ENCODE peak calls at places on chromosome 15, in four cellular contexts. One of them, this sample, is unnamed.

GRCh38 chr15:72315706-72316370 is 4.1 kb downstream of the CELF6 start:
- DNase-seq in cardiac muscle cell: no peak
- DNase-seq in neural crest cell: no peak
- DNase-seq in NB4: no peak
- DNase-seq in this sample: no peak

GRCh38 chr15:48486228-48486627 is 155.0 kb downstream of the DUT start:
- DNase-seq in cardiac muscle cell: no peak
- DNase-seq in neural crest cell: no peak
- DNase-seq in NB4: no peak
- DNase-seq in this sample: no peak

GRCh38 chr15:98651581-98652220 is 3.4 kb downstream of the IGF1R start:
- DNase-seq in cardiac muscle cell: peak
- DNase-seq in neural crest cell: no peak
- DNase-seq in NB4: peak
- DNase-seq in this sample: no peak

GRCh38 chr15:90291679-90292356 is 26.3 kb downstream of the NGRN start:
- DNase-seq in cardiac muscle cell: peak
- DNase-seq in neural crest cell: no peak
- DNase-seq in NB4: peak
- DNase-seq in this sample: peak

GRCh38 chr15:38481113-38481512 is 27.2 kb downstream of the FAM98B start:
- DNase-seq in cardiac muscle cell: no peak
- DNase-seq in neural crest cell: no peak
- DNase-seq in NB4: no peak
- DNase-seq in this sample: no peak

GRCh38 chr15:92079047-92079446 is 225.5 kb downstream of the SLCO3A1 start:
- DNase-seq in cardiac muscle cell: no peak
- DNase-seq in neural crest cell: no peak
- DNase-seq in NB4: peak
- DNase-seq in this sample: no peak

GRCh38 chr15:59232476-59232875 is 25.8 kb downstream of the LDHAL6B start:
- DNase-seq in cardiac muscle cell: no peak
- DNase-seq in neural crest cell: no peak
- DNase-seq in NB4: no peak
- DNase-seq in this sample: no peak

GRCh38 chr15:100002091-100002620 is 268.9 kb upstream of the LYSMD4 start:
- DNase-seq in cardiac muscle cell: no peak
- DNase-seq in neural crest cell: peak
- DNase-seq in NB4: no peak
- DNase-seq in this sample: no peak

GRCh38 chr15:47794266-47794914 is 77.1 kb downstream of the SEMA6D start:
- DNase-seq in cardiac muscle cell: no peak
- DNase-seq in neural crest cell: no peak
- DNase-seq in NB4: no peak
- DNase-seq in this sample: no peak

GRCh38 chr15:60777558-60777957 is 298.6 kb upstream of the ICE2 start:
- DNase-seq in cardiac muscle cell: no peak
- DNase-seq in neural crest cell: no peak
- DNase-seq in NB4: no peak
- DNase-seq in this sample: no peak

GRCh38 chr15:56814429-56814828 is 81.1 kb upstream of the ZNF280D start:
- DNase-seq in cardiac muscle cell: no peak
- DNase-seq in neural crest cell: no peak
- DNase-seq in NB4: no peak
- DNase-seq in this sample: no peak
- TF ChIP-seq CTCF in cardiac muscle cell: no peak
- TF ChIP-seq CTCF in neural crest cell: no peak
- TF ChIP-seq CTCF in NB4: no peak
- TF ChIP-seq CTCF in this sample: no peak

GRCh38 chr15:62887113-62887570 is 155.4 kb upstream of the TPM1 start:
- DNase-seq in cardiac muscle cell: no peak
- DNase-seq in neural crest cell: no peak
- DNase-seq in NB4: no peak
- DNase-seq in this sample: no peak

GRCh38 chr15:62881056-62881455 is 161.5 kb upstream of the TPM1 start:
- DNase-seq in cardiac muscle cell: no peak
- DNase-seq in neural crest cell: no peak
- DNase-seq in NB4: no peak
- DNase-seq in this sample: no peak

GRCh38 chr15:62886431-62887071 is 156.0 kb upstream of the TPM1 start:
- DNase-seq in cardiac muscle cell: no peak
- DNase-seq in neural crest cell: peak
- DNase-seq in NB4: no peak
- DNase-seq in this sample: no peak

GRCh38 chr15:62880278-62880677 is 162.3 kb upstream of the TPM1 start:
- DNase-seq in cardiac muscle cell: no peak
- DNase-seq in neural crest cell: no peak
- DNase-seq in NB4: no peak
- DNase-seq in this sample: no peak

GRCh38 chr15:62883938-62884479 is 158.5 kb upstream of the TPM1 start:
- DNase-seq in cardiac muscle cell: no peak
- DNase-seq in neural crest cell: no peak
- DNase-seq in NB4: no peak
- DNase-seq in this sample: no peak
- TF ChIP-seq CTCF in cardiac muscle cell: no peak
- TF ChIP-seq CTCF in neural crest cell: no peak
- TF ChIP-seq CTCF in NB4: no peak
- TF ChIP-seq CTCF in this sample: no peak

DNA sequence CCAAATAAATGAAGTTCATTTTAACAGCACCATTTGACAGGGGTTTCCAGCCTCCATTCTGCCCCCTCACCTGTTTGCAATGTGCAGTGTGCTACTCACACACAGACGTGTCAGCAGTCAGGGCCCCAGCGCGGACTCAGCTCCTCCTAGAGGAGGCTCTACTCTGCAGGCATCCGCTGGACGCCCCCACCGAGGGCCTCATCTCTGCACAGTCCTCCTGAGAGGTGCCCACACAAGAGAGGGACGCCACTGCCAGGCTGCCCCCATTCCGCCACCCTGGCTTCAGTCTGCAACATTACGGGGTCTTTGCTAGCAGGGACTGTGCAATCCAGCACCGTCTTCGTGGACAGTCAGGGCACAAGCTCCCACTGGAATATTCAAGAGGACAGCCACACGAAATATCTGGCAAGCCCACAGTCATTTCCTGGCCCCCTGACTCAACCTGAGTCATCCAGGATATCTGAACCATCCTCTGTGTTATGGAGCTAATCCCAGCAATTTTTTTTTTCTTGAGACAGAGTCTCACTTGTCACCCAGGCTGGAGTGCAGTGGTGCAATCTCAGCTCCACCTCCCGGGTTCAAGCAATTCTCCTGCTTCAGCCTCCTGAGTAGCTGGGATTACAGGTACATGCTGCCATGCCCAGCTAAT is 255.0 kb downstream of the OCA2 start:
- DNase-seq in cardiac muscle cell: no peak
- DNase-seq in neural crest cell: no peak
- DNase-seq in NB4: no peak
- DNase-seq in this sample: peak
- TF ChIP-seq CTCF in cardiac muscle cell: no peak
- TF ChIP-seq CTCF in neural crest cell: no peak
- TF ChIP-seq CTCF in NB4: no peak
- TF ChIP-seq CTCF in this sample: no peak

DNA sequence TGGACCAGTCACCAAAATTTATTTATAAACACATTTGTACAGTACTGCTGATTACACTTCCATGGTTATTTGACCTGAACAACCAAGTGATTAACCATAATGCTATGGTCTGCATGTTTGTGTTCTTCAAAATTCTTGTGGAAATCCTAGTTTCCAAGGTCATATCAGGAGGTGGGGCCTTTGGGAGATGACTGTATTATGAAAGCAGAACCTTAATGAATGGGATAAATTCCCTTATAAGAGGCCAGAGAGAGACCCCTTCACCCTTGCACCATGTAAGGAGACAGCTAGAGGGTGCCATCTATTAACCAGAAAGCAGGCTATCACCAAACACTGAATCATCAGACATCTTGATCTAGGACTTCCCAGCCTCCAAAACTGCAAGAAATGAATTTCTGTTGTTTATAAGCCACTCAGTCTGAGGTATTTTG is 1.9 kb downstream of the SCAPER start:
- DNase-seq in cardiac muscle cell: peak
- DNase-seq in neural crest cell: no peak
- DNase-seq in NB4: peak
- DNase-seq in this sample: peak
- TF ChIP-seq CTCF in cardiac muscle cell: peak
- TF ChIP-seq CTCF in neural crest cell: peak
- TF ChIP-seq CTCF in NB4: peak
- TF ChIP-seq CTCF in this sample: peak

GRCh38 chr15:32935139-32935538 is 217.3 kb downstream of the GREM1 start:
- DNase-seq in cardiac muscle cell: no peak
- DNase-seq in neural crest cell: no peak
- DNase-seq in NB4: no peak
- DNase-seq in this sample: no peak

GRCh38 chr15:32933241-32933640 is 215.4 kb downstream of the GREM1 start:
- DNase-seq in cardiac muscle cell: no peak
- DNase-seq in neural crest cell: no peak
- DNase-seq in NB4: no peak
- DNase-seq in this sample: no peak

GRCh38 chr15:32941823-32942222 is 224.0 kb downstream of the GREM1 start:
- DNase-seq in cardiac muscle cell: peak
- DNase-seq in neural crest cell: no peak
- DNase-seq in NB4: no peak
- DNase-seq in this sample: no peak

GRCh38 chr15:32936283-32936918 is 218.6 kb downstream of the GREM1 start:
- DNase-seq in cardiac muscle cell: no peak
- DNase-seq in neural crest cell: no peak
- DNase-seq in NB4: peak
- DNase-seq in this sample: no peak
- TF ChIP-seq CTCF in cardiac muscle cell: peak
- TF ChIP-seq CTCF in neural crest cell: peak
- TF ChIP-seq CTCF in NB4: peak
- TF ChIP-seq CTCF in this sample: no peak

GRCh38 chr15:78396976-78397375 is 41.0 kb upstream of the IREB2 start:
- DNase-seq in cardiac muscle cell: no peak
- DNase-seq in neural crest cell: no peak
- DNase-seq in NB4: peak
- DNase-seq in this sample: no peak
- TF ChIP-seq CTCF in cardiac muscle cell: peak
- TF ChIP-seq CTCF in neural crest cell: no peak
- TF ChIP-seq CTCF in NB4: peak
- TF ChIP-seq CTCF in this sample: no peak

DNA sequence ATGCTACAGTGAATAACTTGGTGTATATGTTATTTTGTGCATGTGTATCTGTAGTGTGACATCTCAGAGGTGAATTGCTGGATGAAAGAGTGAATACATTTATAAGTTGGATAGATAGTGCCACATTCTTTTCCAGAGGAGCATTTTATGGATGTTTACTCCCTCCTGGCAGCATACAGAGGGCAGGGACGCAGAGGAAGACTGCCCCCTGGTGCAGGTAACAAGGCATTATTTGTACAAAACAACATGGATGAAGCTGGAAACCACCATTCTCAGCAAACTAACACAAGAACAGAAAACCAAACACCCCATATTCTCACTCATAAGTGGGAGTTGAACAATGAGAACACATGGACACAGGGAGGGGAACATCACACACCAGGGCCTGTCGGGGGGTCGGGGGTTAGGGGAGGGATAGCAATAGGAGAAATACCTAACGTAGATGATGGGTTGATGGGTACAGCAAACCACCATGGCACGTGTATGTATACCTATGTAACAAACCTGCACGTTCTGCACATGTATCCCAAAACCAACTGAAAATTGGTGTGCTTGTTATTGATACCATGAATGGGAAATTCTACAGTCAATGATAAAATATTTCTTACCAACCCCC is 57.9 kb upstream of the CTXND1 start:
- DNase-seq in cardiac muscle cell: peak
- DNase-seq in neural crest cell: peak
- DNase-seq in NB4: peak
- DNase-seq in this sample: no peak
- TF ChIP-seq CTCF in cardiac muscle cell: peak
- TF ChIP-seq CTCF in neural crest cell: peak
- TF ChIP-seq CTCF in NB4: peak
- TF ChIP-seq CTCF in this sample: peak

DNA sequence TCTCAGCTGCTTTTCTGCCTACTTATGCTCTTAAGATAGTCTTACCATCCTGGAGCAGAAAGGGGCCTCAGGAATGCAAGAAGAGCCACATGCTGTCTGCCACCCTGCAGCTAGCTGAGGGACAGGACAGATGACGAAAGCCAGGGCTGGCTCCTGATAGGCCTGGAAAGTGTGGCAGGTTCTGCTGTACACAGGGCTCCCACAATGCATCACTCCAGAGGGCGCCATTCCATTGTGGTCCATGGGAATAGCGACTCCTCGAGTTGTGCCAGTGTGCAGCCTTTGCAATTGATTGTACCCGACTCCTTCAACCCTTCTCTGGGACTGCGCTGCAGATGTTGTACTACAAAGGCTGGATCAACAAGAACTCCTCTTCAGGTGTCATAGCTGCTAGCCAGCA is 11.2 kb downstream of the ACAN start:
- DNase-seq in cardiac muscle cell: peak
- DNase-seq in neural crest cell: no peak
- DNase-seq in NB4: peak
- DNase-seq in this sample: no peak
- TF ChIP-seq CTCF in cardiac muscle cell: no peak
- TF ChIP-seq CTCF in neural crest cell: no peak
- TF ChIP-seq CTCF in NB4: no peak
- TF ChIP-seq CTCF in this sample: no peak